ENCODE peak calls at places on chromosomes 11 and 22, in nine cellular contexts. Z is cardiac fibroblast; D is NCI-H1930; G is suprapubic skin; H is NCI-H1048; R is ovary; I is HS-5; F is H54; W is activated CD4-positive, CD25-positive, alpha-beta regulatory T cell. T is an unnamed sample.

GRCh38 chr11:64267207-64267945 is 16.0 kb downstream of the PLCB3 start:
- DNase-seq in W (no peak), G (no peak), F (no peak), H (no peak), Z (no peak), I (no peak), R (no peak), D (no peak), T (no peak)

GRCh38 chr11:76153609-76153949 is 52.7 kb downstream of the WNT11 start:
- DNase-seq in H (no peak), Z (no peak), W (no peak), G (peak; percentile 65), R (no peak), F (peak; percentile 67), I (no peak), D (no peak), T (no peak)

GRCh38 chr11:11808992-11809583 is 32.7 kb upstream of the USP47 start:
- DNase-seq in I (no peak), G (no peak), Z (no peak), H (no peak), D (no peak), R (no peak), W (no peak), F (no peak), T (no peak)

GRCh38 chr11:2771758-2772466 is 72.1 kb upstream of the KCNQ1OT1 start:
- DNase-seq in W (no peak), D (no peak), G (peak; percentile 69), F (no peak), Z (no peak), H (no peak), R (no peak), I (no peak), T (no peak)

GRCh38 chr22:31099841-31100761 is 7.3 kb downstream of the SELENOM start:
- DNase-seq in R (peak; percentile 27), F (no peak), I (no peak), W (no peak), H (no peak), G (no peak), D (no peak), Z (no peak), T (peak; percentile 6)

GRCh38 chr11:65468874-65469333 is 29.9 kb upstream of the MALAT1 start:
- DNase-seq in H (no peak), Z (peak; percentile 54), R (peak; percentile 70), F (no peak), D (peak; percentile 61), G (no peak), I (no peak), W (no peak), T (peak; percentile 86)

GRCh38 chr11:78694152-78694551 is 119.5 kb upstream of the NARS2 start:
- DNase-seq in G (no peak), W (no peak), F (no peak), I (no peak), D (no peak), H (no peak), Z (no peak), R (no peak), T (no peak)

GRCh38 chr22:44424131-44424711 is 73.8 kb downstream of the RTL6 start:
- DNase-seq in H (no peak), R (no peak), G (no peak), Z (no peak), I (no peak), D (no peak), W (no peak), F (no peak), T (no peak)

GRCh38 chr11:126405374-126405773 is 49.9 kb downstream of the ST3GAL4 start:
- DNase-seq in Z (no peak), R (no peak), D (no peak), F (no peak), I (no peak), H (no peak), W (no peak), G (no peak), T (no peak)

GRCh38 chr11:123543796-123544195 is 110.6 kb downstream of the SCN3B start:
- DNase-seq in D (no peak), I (peak; percentile 60), Z (peak; percentile 67), G (peak; percentile 32), H (no peak), W (no peak), R (no peak), F (no peak), T (no peak)

GRCh38 chr22:37473437-37473946 is 12.7 kb downstream of the MFNG start:
- DNase-seq in R (no peak), G (no peak), W (no peak), Z (no peak), D (no peak), H (no peak), F (no peak), I (no peak), T (no peak)

GRCh38 chr22:40257979-40258378 is 80.3 kb downstream of the TNRC6B start:
- DNase-seq in Z (peak; percentile 66), D (no peak), R (no peak), W (no peak), F (no peak), G (no peak), I (no peak), H (no peak), T (no peak)

GRCh38 chr11:46322759-46323158 is 24.5 kb upstream of the DGKZ start:
- DNase-seq in H (no peak), Z (peak; percentile 56), I (no peak), W (no peak), F (peak; percentile 74), D (no peak), R (no peak), G (no peak), T (no peak)

GRCh38 chr11:117300301-117300700 is 9.2 kb downstream of the BACE1-AS start:
- DNase-seq in W (no peak), R (peak; percentile 85), Z (peak; percentile 10), F (no peak), H (no peak), G (no peak), D (no peak), I (no peak), T (no peak)

GRCh38 chr11:67504950-67505561 is at the start of gene PITPNM1:
- DNase-seq in W (peak; percentile 42), F (peak; percentile 79), Z (peak; percentile 39), D (peak; percentile 27), R (peak; percentile 49), G (no peak), I (no peak), H (no peak), T (peak; percentile 93)

GRCh38 chr11:17798253-17798652 is 63.7 kb downstream of the KCNC1 start:
- DNase-seq in G (no peak), R (no peak), D (no peak), Z (no peak), F (no peak), W (no peak), I (no peak), H (no peak), T (no peak)

GRCh38 chr11:78654071-78654470 is 79.4 kb upstream of the NARS2 start:
- DNase-seq in G (no peak), Z (no peak), F (no peak), D (no peak), I (no peak), W (no peak), R (no peak), H (no peak), T (no peak)

GRCh38 chr11:8701891-8702597 is 19.5 kb downstream of the RPL27A start:
- DNase-seq in Z (no peak), D (no peak), H (no peak), W (no peak), F (no peak), I (no peak), G (no peak), R (no peak), T (no peak)

GRCh38 chr22:19430890-19431541 is 517 bp downstream of the HIRA start:
- DNase-seq in Z (peak; percentile 38), I (no peak), D (no peak), R (no peak), F (no peak), G (no peak), W (no peak), H (no peak), T (no peak)

GRCh38 chr11:110430267-110431211 is 791 bp downstream of the FDX1 start:
- DNase-seq in G (no peak), I (no peak), H (no peak), W (no peak), F (no peak), R (peak; percentile 20), Z (peak; percentile 62), D (no peak), T (peak; percentile 39)

GRCh38 chr22:38267086-38267485 is 5.7 kb downstream of the TMEM184B start:
- DNase-seq in R (peak; percentile 46), G (no peak), H (no peak), I (no peak), W (no peak), D (no peak), Z (peak; percentile 89), F (no peak), T (no peak)

GRCh38 chr11:36372101-36372767 is 76.1 kb downstream of the PRR5L start:
- DNase-seq in R (no peak), W (no peak), G (no peak), H (no peak), D (no peak), F (no peak), I (no peak), Z (peak; percentile 94), T (no peak)

GRCh38 chr11:116986521-116987105 is 111.6 kb downstream of the SIK3 start:
- DNase-seq in G (no peak), D (no peak), R (no peak), W (no peak), F (no peak), H (no peak), I (peak; percentile 77), Z (peak; percentile 88), T (no peak)

GRCh38 chr11:116379185-116379828 is 393.5 kb downstream of the BUD13 start:
- DNase-seq in H (no peak), G (no peak), I (no peak), R (no peak), F (no peak), Z (peak; percentile 1), W (no peak), D (no peak), T (no peak)

GRCh38 chr11:67286621-67287333 is 2.3 kb upstream of the ANKRD13D start:
- DNase-seq in I (no peak), D (no peak), F (no peak), G (no peak), H (no peak), R (no peak), Z (no peak), W (no peak), T (no peak)

GRCh38 chr11:75035911-75036536 is 47.3 kb downstream of the NEU3 start:
- DNase-seq in G (no peak), Z (no peak), D (no peak), H (no peak), W (no peak), R (no peak), F (no peak), I (no peak), T (no peak)

GRCh38 chr11:8063319-8063718 is 17.7 kb upstream of the TUB start:
- DNase-seq in I (no peak), H (no peak), W (no peak), F (no peak), R (peak; percentile 60), G (no peak), Z (peak; percentile 70), D (no peak), T (no peak)

GRCh38 chr11:73875380-73875779 is 1.3 kb downstream of the COA4 start:
- DNase-seq in R (no peak), D (no peak), G (no peak), F (no peak), H (no peak), Z (no peak), I (no peak), W (no peak), T (no peak)

GRCh38 chr11:75492181-75492820 is 33.4 kb downstream of the GDPD5 start:
- DNase-seq in Z (peak; percentile 35), R (no peak), H (no peak), F (peak; percentile 67), D (no peak), G (no peak), W (peak; percentile 16), I (no peak), T (peak; percentile 59)

GRCh38 chr11:638616-639323 is 1.7 kb downstream of the DRD4 start:
- DNase-seq in F (no peak), Z (peak; percentile 42), I (no peak), W (no peak), D (no peak), G (no peak), H (no peak), R (no peak), T (no peak)

T was measured in 8988T.